ENCODE peak calls at places on chromosome 3, in four cellular contexts. One of them, this sample, is unnamed. For H3K4me1, the result is how much of the 10 kb centered on the place peaks cover.

GRCh38 chr3:116179091-116179490 is 266.2 kb downstream of the LSAMP start:
- DNase-seq in fibroblast of lung: peak
- DNase-seq in astrocyte: peak
- DNase-seq in IMR-90: peak
- DNase-seq in this sample: no peak

GRCh38 chr3:128845119-128845518 is 34.3 kb upstream of the ACAD9 start:
- DNase-seq in astrocyte: no peak
- DNase-seq in IMR-90: no peak
- DNase-seq in fibroblast of lung: no peak
- DNase-seq in this sample: no peak

GRCh38 chr3:160565442-160566403 is at the start of gene KPNA4:
- DNase-seq in astrocyte: peak
- DNase-seq in fibroblast of lung: peak
- DNase-seq in IMR-90: peak
- DNase-seq in this sample: peak

GRCh38 chr3:52310861-52311566 is 5.1 kb upstream of the DNAH1 start:
- DNase-seq in astrocyte: no peak
- DNase-seq in IMR-90: peak
- DNase-seq in fibroblast of lung: no peak
- DNase-seq in this sample: no peak

GRCh38 chr3:11655188-11655928 is 11.6 kb upstream of the VGLL4 start:
- DNase-seq in astrocyte: no peak
- DNase-seq in IMR-90: no peak
- DNase-seq in fibroblast of lung: no peak
- DNase-seq in this sample: no peak

GRCh38 chr3:138542977-138543376 is 51.1 kb downstream of the CEP70 start:
- DNase-seq in IMR-90: no peak
- DNase-seq in fibroblast of lung: no peak
- DNase-seq in astrocyte: no peak
- DNase-seq in this sample: peak

GRCh38 chr3:147702499-147702898 is 293.3 kb downstream of the ZIC1 start:
- DNase-seq in IMR-90: no peak
- DNase-seq in fibroblast of lung: peak
- DNase-seq in astrocyte: peak
- DNase-seq in this sample: no peak

GRCh38 chr3:189981668-189982067 is 139.0 kb downstream of the P3H2 start:
- DNase-seq in fibroblast of lung: peak
- DNase-seq in astrocyte: peak
- DNase-seq in IMR-90: peak
- DNase-seq in this sample: peak

GRCh38 chr3:133490468-133491351 is 82.8 kb upstream of the CDV3 start:
- DNase-seq in fibroblast of lung: no peak
- DNase-seq in IMR-90: no peak
- DNase-seq in astrocyte: no peak
- DNase-seq in this sample: no peak

GRCh38 chr3:146277953-146278631 is 27.2 kb upstream of the PLSCR4 start:
- DNase-seq in fibroblast of lung: peak
- DNase-seq in astrocyte: peak
- DNase-seq in IMR-90: peak
- DNase-seq in this sample: no peak

GRCh38 chr3:47117803-47118364 is 46.0 kb downstream of the SETD2 start:
- DNase-seq in IMR-90: no peak
- DNase-seq in astrocyte: no peak
- DNase-seq in fibroblast of lung: peak
- DNase-seq in this sample: peak

GRCh38 chr3:13025090-13025489 is 48.1 kb downstream of the IQSEC1 start:
- DNase-seq in astrocyte: peak
- DNase-seq in IMR-90: peak
- DNase-seq in fibroblast of lung: peak
- DNase-seq in this sample: peak

GRCh38 chr3:87615506-87615905 is 339.1 kb upstream of the POU1F1 start:
- DNase-seq in astrocyte: no peak
- DNase-seq in fibroblast of lung: no peak
- DNase-seq in IMR-90: no peak
- DNase-seq in this sample: no peak

GRCh38 chr3:171375704-171376103 is 84.5 kb downstream of the TNIK start:
- DNase-seq in IMR-90: no peak
- DNase-seq in fibroblast of lung: no peak
- DNase-seq in astrocyte: no peak
- DNase-seq in this sample: no peak

GRCh38 chr3:4309476-4310121 is 6.4 kb downstream of the SETMAR start:
- DNase-seq in astrocyte: no peak
- DNase-seq in IMR-90: no peak
- DNase-seq in fibroblast of lung: no peak
- DNase-seq in this sample: no peak

GRCh38 chr3:150925751-150926201 is 20.5 kb upstream of the MINDY4B start:
- DNase-seq in astrocyte: peak
- DNase-seq in IMR-90: peak
- DNase-seq in fibroblast of lung: peak
- DNase-seq in this sample: no peak

GRCh38 chr3:110227987-110228386 is 843.6 kb upstream of the NECTIN3 start:
- DNase-seq in fibroblast of lung: no peak
- DNase-seq in IMR-90: no peak
- DNase-seq in astrocyte: no peak
- DNase-seq in this sample: no peak
- H2AFZ ChIP-seq in fibroblast of lung: peak
- H2AFZ ChIP-seq in IMR-90: no peak
- H2AFZ ChIP-seq in astrocyte: no peak
- H2AFZ ChIP-seq in this sample: peak

DNA sequence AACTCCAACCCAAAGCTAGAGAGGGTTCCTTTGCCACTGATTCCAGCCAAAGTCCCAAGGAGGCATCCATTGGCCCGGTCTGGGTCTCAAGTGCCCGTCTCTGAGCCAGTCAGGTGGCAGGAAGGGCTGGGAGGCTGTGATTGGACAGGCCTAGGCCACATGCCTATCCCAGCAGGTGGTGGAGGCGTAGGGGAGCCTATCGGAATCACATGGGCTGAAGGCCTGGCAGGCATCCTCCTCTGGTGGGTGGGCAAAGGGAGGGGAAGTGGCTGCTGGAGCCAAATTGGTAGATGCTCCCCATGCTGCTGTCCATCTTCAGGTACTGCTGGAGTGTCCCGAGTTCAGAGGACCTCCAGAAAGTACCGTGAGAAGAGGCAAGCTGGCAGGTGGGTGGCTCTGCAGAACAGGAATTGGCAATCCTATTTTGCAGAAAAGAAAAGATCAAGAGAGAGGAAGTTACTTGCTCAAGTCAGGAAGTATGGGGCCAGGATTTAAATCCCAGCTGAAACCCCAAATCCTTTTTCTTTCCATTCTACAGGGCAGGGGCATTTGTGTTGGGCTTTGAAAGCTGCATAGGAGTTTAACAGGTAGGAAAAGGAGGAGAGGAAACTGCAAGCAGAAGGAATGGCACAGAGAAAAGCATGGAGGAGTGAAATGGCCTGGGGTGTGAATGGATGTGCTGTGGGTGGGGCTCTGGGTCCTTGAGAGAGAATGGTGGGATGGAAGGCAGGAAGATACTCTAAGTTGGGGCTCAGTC is 3.7 kb downstream of the CHST13 start:
- DNase-seq in fibroblast of lung: no peak
- DNase-seq in astrocyte: no peak
- DNase-seq in IMR-90: no peak
- DNase-seq in this sample: peak
- H3K4me1 ChIP-seq in fibroblast of lung: under half
- H3K4me1 ChIP-seq in astrocyte: under half
- H3K4me1 ChIP-seq in IMR-90: under half
- H3K4me1 ChIP-seq in this sample: under half

GRCh38 chr3:10470120-10470665 is 35.2 kb downstream of the ATP2B2 start:
- DNase-seq in astrocyte: no peak
- DNase-seq in IMR-90: no peak
- DNase-seq in fibroblast of lung: no peak
- DNase-seq in this sample: no peak

GRCh38 chr3:10472877-10473440 is 32.4 kb downstream of the ATP2B2 start:
- DNase-seq in fibroblast of lung: no peak
- DNase-seq in IMR-90: no peak
- DNase-seq in astrocyte: no peak
- DNase-seq in this sample: peak

GRCh38 chr3:10469406-10470119 is 35.8 kb downstream of the ATP2B2 start:
- DNase-seq in fibroblast of lung: no peak
- DNase-seq in astrocyte: no peak
- DNase-seq in IMR-90: no peak
- DNase-seq in this sample: no peak

GRCh38 chr3:10470666-10471336 is 34.6 kb downstream of the ATP2B2 start:
- DNase-seq in astrocyte: no peak
- DNase-seq in fibroblast of lung: no peak
- DNase-seq in IMR-90: no peak
- DNase-seq in this sample: no peak

DNA sequence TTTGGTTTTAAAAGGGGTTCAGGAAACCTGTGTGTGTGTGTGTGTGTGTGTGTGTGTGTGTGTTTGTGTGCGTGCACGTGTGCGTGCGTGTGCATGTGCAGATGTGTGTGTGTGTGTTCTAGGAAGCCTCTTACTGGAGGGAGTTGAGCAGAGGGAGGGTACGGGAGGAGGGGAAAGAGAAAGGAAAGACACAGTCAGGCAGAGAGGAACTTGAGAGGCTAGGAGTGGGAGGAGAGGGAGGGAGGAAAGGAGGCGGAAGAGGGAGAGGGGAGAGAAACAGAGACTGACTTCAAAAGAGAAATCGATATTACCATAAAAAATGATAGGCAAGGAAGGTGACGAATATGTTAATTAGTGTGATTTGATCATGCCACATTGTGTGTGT is 34.1 kb downstream of the ATP2B2 start:
- DNase-seq in fibroblast of lung: peak
- DNase-seq in astrocyte: peak
- DNase-seq in IMR-90: peak
- DNase-seq in this sample: no peak
- H3K4me3 ChIP-seq in fibroblast of lung: no peak
- H3K4me3 ChIP-seq in astrocyte: no peak
- H3K4me3 ChIP-seq in IMR-90: no peak
- H3K4me3 ChIP-seq in this sample: no peak

GRCh38 chr3:97820780-97821179 is 1.0 kb upstream of the CRYBG3 start:
- DNase-seq in IMR-90: no peak
- DNase-seq in astrocyte: no peak
- DNase-seq in fibroblast of lung: no peak
- DNase-seq in this sample: peak
- H2AFZ ChIP-seq in IMR-90: no peak
- H2AFZ ChIP-seq in astrocyte: peak
- H2AFZ ChIP-seq in fibroblast of lung: peak
- H2AFZ ChIP-seq in this sample: peak

GRCh38 chr3:124774305-124774673 is 44.0 kb downstream of the UMPS start:
- DNase-seq in IMR-90: peak
- DNase-seq in astrocyte: peak
- DNase-seq in fibroblast of lung: peak
- DNase-seq in this sample: peak

GRCh38 chr3:124773351-124774304 is 43.4 kb downstream of the UMPS start:
- DNase-seq in astrocyte: no peak
- DNase-seq in IMR-90: no peak
- DNase-seq in fibroblast of lung: no peak
- DNase-seq in this sample: no peak

GRCh38 chr3:124776856-124777255 is 46.6 kb downstream of the UMPS start:
- DNase-seq in fibroblast of lung: no peak
- DNase-seq in astrocyte: no peak
- DNase-seq in IMR-90: no peak
- DNase-seq in this sample: no peak

GRCh38 chr3:124775776-124776336 is 45.6 kb downstream of the UMPS start:
- DNase-seq in IMR-90: no peak
- DNase-seq in fibroblast of lung: no peak
- DNase-seq in astrocyte: no peak
- DNase-seq in this sample: no peak

GRCh38 chr3:124774841-124775402 is 44.7 kb downstream of the UMPS start:
- DNase-seq in fibroblast of lung: no peak
- DNase-seq in astrocyte: no peak
- DNase-seq in IMR-90: no peak
- DNase-seq in this sample: no peak
- H3K4me1 ChIP-seq in fibroblast of lung: under half
- H3K4me1 ChIP-seq in astrocyte: under half
- H3K4me1 ChIP-seq in IMR-90: under half
- H3K4me1 ChIP-seq in this sample: under half

DNA sequence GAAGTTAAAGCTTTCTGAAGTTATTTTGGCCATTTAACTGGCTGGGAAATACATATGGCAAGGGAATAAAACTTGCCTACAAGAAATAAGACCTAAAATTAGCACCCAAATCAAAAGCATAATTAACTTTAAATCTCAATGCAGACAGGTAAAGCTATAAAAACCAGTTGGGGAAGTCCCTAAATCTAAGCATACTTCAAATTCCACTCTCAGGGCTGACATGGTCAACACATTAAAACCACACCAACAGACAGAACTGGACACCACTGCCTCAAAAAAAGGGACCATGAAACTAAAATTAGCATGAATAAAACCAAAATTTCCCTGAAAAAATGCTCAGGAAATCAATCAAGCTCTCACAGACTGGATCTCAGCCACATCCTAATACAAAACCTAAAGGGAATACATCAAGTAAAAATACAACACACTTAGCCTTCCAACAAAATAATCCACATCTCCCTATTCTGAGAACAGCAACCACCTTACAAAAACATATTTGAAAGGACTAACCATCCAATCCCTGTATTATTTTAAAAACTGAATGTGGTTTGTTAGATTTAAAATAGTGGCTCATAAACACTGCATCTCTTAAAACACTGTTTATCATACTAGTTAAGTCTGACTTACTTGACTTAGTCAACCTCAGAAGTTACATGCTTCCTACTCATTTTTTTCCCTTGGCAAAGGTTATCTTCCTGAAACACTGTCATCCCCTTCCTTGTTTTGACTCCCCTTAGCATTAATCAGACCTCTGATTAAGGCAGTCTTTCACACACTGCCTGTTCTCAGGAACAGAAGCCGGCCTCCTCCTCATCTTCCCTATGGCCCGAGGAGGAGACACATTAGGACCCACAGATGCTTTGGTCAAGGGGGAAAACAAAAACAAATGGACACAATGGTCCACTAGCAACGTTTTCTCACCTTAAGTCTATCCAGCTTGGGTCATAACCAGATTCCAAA is 8.3 kb downstream of the TRA2B start:
- DNase-seq in IMR-90: peak
- DNase-seq in astrocyte: peak
- DNase-seq in fibroblast of lung: peak
- DNase-seq in this sample: no peak
- H3K4me3 ChIP-seq in IMR-90: no peak
- H3K4me3 ChIP-seq in astrocyte: peak
- H3K4me3 ChIP-seq in fibroblast of lung: no peak
- H3K4me3 ChIP-seq in this sample: peak

DNA sequence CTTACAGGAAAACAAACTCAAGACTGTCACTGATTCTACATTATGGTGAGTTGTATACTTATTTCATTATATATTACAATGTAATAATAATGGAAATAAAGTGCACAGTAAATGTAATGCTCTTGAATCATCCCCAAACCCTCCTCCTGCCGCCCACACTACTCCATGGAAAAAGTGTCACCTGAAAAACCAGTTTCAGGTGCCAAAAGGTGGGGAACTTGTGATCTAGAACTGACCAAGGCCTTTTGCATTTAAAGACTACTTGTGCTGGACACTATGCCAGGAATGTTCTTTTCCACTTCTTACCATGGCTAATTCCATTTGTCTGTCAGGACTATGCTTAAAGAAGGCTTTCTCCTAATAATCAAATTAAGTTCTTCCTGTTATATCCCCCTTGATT is 32.3 kb downstream of the ROBO2 start:
- DNase-seq in astrocyte: no peak
- DNase-seq in IMR-90: no peak
- DNase-seq in fibroblast of lung: no peak
- DNase-seq in this sample: no peak
- H2AFZ ChIP-seq in astrocyte: no peak
- H2AFZ ChIP-seq in IMR-90: no peak
- H2AFZ ChIP-seq in fibroblast of lung: no peak
- H2AFZ ChIP-seq in this sample: no peak